ENCODE peak calls at places on chromosome 13, in eight cellular contexts. V is kidney epithelial cell, T is AG09319, B is body of pancreas, C is GM06990, X is RWPE1, R is bronchial epithelial cell, M is BE2C. F is an unnamed sample.

GRCh38 chr13:22114630-22115311 is 443.9 kb downstream of the FGF9 start:
- DNase-seq in T (no peak), B (no peak), C (peak), R (no peak), V (peak), X (no peak), M (no peak), F (no peak)

GRCh38 chr13:113403255-113404104 is 39.5 kb upstream of the GRTP1 start:
- DNase-seq in C (no peak), R (no peak), V (no peak), M (no peak), X (no peak), T (no peak), B (no peak), F (no peak)

GRCh38 chr13:72662548-72662947 is 64.9 kb downstream of the MZT1 start:
- DNase-seq in T (no peak), M (no peak), C (no peak), X (no peak), B (no peak), R (no peak), V (no peak), F (no peak)

GRCh38 chr13:107413005-107413404 is 802.3 kb downstream of the LIG4 start:
- DNase-seq in V (no peak), C (no peak), T (no peak), X (no peak), B (no peak), M (no peak), R (no peak), F (no peak)

GRCh38 chr13:68473834-68474326 is 1243.7 kb upstream of the PCDH9 start:
- DNase-seq in M (no peak), C (no peak), R (no peak), T (no peak), V (no peak), X (no peak), B (no peak), F (no peak)

GRCh38 chr13:51282322-51282721 is 57.2 kb upstream of the SERPINE3 start:
- DNase-seq in V (no peak), R (no peak), X (no peak), M (no peak), C (no peak), B (peak), T (no peak), F (no peak)

GRCh38 chr13:20676213-20676612 is 27.3 kb upstream of the IL17D start:
- DNase-seq in X (no peak), M (no peak), R (no peak), B (no peak), V (no peak), C (no peak), T (no peak), F (no peak)

GRCh38 chr13:113639661-113640262 is 18.2 kb downstream of the ATP4B start:
- DNase-seq in C (no peak), B (peak), V (no peak), X (no peak), R (no peak), M (peak), T (no peak), F (no peak)

GRCh38 chr13:94761407-94761806 is 49.1 kb upstream of the SOX21 start:
- DNase-seq in X (no peak), C (no peak), R (no peak), B (no peak), M (no peak), V (no peak), T (no peak), F (no peak)

GRCh38 chr13:36745436-36745835 is 71.6 kb downstream of the SERTM1 start:
- DNase-seq in X (no peak), B (no peak), V (no peak), T (no peak), M (no peak), C (no peak), R (no peak), F (no peak)

GRCh38 chr13:109759609-109760008 is 26.8 kb downstream of the IRS2 start:
- DNase-seq in M (no peak), R (no peak), C (no peak), V (no peak), B (no peak), X (no peak), T (no peak), F (no peak)

DNA sequence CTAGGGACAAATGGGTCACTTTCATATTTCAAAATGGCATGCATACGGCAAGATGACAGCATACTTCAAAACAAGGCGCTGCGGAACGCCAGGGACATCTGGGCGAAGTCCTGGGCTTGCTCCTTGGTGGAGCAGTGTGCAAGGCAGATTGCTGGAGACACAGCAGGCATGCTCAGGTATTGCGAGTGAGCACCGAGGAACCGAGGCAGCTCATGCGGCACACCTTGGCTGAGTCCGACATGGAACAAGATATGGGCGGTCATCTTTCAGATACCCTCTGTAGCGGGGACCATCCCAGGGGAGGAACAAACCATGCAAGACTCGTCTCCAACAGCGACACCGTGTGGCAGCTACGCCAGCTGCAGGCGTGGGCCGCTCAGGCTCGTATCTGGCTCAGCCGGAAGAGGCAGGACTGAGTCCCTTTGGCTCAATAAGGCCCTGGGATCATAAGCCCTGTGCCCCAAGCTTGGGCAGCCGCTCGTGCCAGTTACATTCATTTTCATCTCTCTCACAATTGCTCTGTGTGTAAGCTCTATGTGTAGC is 112.4 kb downstream of the NUFIP1 start:
- DNase-seq in B (no peak), X (no peak), M (peak), C (no peak), R (no peak), T (no peak), V (no peak), F (peak)
- TF ChIP-seq CTCF in B (peak), X (no peak), M (peak), C (peak), R (peak), T (no peak), V (peak), F (peak)

GRCh38 chr13:49421391-49421790 is 22.5 kb downstream of the CAB39L start:
- DNase-seq in X (no peak), M (peak), C (no peak), R (peak), V (no peak), B (no peak), T (no peak), F (peak)
- TF ChIP-seq CTCF in X (no peak), M (peak), C (peak), R (no peak), V (no peak), B (no peak), T (no peak), F (peak)

GRCh38 chr13:30042891-30043630 is 192.6 kb upstream of the UBL3 start:
- DNase-seq in R (no peak), C (no peak), V (no peak), B (no peak), T (no peak), X (no peak), M (no peak), F (no peak)
- TF ChIP-seq CTCF in R (no peak), C (no peak), V (no peak), B (no peak), T (no peak), X (no peak), M (no peak), F (no peak)

GRCh38 chr13:90551253-90551652 is 796.2 kb upstream of the MIR17HG start:
- DNase-seq in C (no peak), B (no peak), X (no peak), V (no peak), M (no peak), T (no peak), R (no peak), F (no peak)
- TF ChIP-seq CTCF in C (no peak), B (no peak), X (no peak), V (no peak), M (no peak), T (no peak), R (no peak), F (no peak)

DNA sequence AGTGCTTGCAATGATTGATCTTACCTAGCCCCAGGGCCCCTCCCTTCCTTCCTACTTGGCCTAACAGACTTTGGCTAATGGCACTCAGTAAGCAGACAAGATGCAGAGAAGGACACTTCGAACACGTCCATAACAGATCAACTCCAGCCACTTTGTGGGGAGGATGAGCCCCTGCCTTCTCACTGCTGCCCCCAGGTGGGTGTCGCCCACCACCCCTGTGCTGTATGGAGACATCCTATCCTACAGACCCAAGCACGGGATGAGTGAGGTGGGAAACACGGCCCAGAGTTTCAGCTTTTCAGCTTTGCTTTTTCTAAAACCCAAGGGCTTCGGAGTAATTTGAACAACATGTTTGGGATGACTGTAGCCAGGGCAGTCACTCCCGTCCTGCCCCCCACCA is 5.5 kb downstream of the SLC7A1 start:
- DNase-seq in B (no peak), C (no peak), X (no peak), T (no peak), V (no peak), M (peak), R (no peak), F (no peak)
- TF ChIP-seq CTCF in B (no peak), C (peak), X (no peak), T (peak), V (peak), M (peak), R (no peak), F (no peak)

GRCh38 chr13:80547885-80548284 is 207.0 kb upstream of the SPRY2 start:
- DNase-seq in T (no peak), V (no peak), M (peak), R (no peak), C (no peak), B (no peak), X (no peak), F (peak)

GRCh38 chr13:80551650-80552497 is 210.9 kb upstream of the SPRY2 start:
- DNase-seq in T (no peak), C (no peak), B (no peak), V (no peak), M (no peak), R (peak), X (no peak), F (peak)

GRCh38 chr13:80553041-80553440 is 212.1 kb upstream of the SPRY2 start:
- DNase-seq in T (no peak), X (no peak), B (no peak), M (no peak), R (no peak), C (no peak), V (no peak), F (no peak)

GRCh38 chr13:80547341-80547740 is 206.4 kb upstream of the SPRY2 start:
- DNase-seq in M (no peak), V (no peak), T (no peak), B (no peak), C (no peak), X (no peak), R (no peak), F (no peak)

DNA sequence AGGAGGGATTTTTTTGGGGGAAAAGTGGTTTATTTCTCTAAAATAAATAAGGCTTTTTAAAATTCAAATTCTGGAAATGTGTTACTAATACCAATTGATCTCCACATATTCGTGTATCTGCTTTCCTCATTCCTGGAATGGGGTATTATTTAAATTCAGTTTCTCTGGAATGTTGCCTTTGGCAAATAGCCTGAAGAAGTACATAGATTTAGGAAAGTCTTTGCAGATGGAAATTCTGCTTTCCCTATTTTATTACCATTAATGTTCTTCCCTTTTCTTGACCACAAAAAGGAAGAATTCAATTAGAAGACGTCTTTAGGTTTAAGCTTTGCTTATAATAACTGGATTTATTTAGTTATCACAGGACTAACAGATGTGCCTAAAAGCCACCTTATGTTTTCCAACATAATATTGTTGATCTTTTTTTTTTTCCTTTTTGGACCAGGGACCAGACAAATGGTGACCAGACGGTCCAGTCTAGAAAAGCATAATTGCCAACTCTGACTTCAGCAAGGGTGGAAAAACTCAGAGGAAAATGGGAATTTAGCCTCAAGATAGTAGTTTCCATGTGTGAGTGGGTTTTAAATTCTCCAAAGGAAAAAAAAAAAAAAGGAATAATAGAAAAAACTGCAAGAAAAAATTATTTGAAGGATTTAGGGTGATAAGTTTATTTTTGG is 210.1 kb upstream of the SPRY2 start:
- DNase-seq in T (no peak), R (no peak), C (no peak), B (no peak), V (no peak), M (no peak), X (no peak), F (peak)
- TF ChIP-seq CTCF in T (no peak), R (no peak), C (no peak), B (no peak), V (no peak), M (no peak), X (no peak), F (no peak)

DNA sequence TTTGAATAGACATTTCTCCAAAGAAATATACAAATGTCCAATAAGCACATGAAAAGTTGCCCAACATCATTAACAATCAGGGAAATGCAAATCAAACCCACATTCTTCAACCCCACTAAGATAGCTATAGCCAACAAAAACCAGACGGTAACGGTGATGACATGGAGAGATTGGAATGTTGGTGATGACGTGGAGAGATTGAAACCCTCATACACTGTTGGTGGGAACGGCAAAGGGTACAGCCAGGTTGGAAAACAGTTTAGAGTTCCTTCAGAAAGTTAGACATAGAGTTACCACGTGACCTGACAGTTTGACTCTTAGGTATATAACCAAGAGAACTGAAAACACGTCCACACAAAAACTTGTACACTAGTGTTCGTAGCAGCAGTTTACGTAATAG is 48.1 kb downstream of the TNFRSF19 start:
- DNase-seq in M (no peak), C (no peak), X (peak), B (no peak), T (peak), V (peak), R (peak), F (peak)
- TF ChIP-seq CTCF in M (no peak), C (no peak), X (no peak), B (no peak), T (no peak), V (no peak), R (no peak), F (no peak)

GRCh38 chr13:111114362-111115050 is 604 bp upstream of the ARHGEF7 start:
- DNase-seq in T (no peak), R (peak), V (no peak), C (peak), X (no peak), M (no peak), B (peak), F (peak)
- TF ChIP-seq CTCF in T (no peak), R (no peak), V (no peak), C (no peak), X (no peak), M (no peak), B (no peak), F (no peak)

DNA sequence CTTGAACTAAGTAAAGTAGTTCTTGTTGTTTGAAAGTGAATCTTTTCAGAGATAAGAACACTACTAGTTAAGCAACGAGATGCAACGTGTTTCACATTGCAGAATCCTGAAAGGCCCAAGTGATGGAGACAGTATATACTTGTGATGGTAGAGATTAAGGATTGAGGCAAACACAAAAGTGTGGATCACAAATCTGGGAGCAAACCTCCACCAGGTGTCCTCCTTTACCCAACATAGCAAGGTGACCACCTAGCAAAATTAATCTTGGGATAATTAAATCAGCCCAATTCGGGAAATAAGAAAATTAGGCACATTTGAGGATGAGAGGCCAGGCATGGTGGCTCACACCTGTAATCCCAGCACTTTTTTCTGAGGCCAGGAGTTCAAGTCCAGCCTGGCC is 563.9 kb downstream of the DACH1 start:
- DNase-seq in V (no peak), C (no peak), B (no peak), M (no peak), R (peak), X (no peak), T (no peak), F (no peak)
- TF ChIP-seq CTCF in V (peak), C (no peak), B (no peak), M (peak), R (peak), X (no peak), T (peak), F (no peak)